ENCODE peak calls at places on chromosomes 13 and 19, in eight cellular contexts. One of them, this sample, is unnamed.

GRCh38 chr13:29594310-29594709 is 1.2 kb downstream of the SLC7A1 start:
- DNase-seq in tibial nerve: peak; percentile 38
- DNase-seq in lower leg skin: no peak
- DNase-seq in transverse colon: peak; percentile 60
- DNase-seq in stomach: peak; percentile 53
- DNase-seq in adrenal gland: peak; percentile 35
- DNase-seq in body of pancreas: peak; percentile 64
- DNase-seq in breast epithelium: peak; percentile 51
- DNase-seq in this sample: peak; percentile 52

GRCh38 chr13:45162194-45162593 is 38.7 kb downstream of the KCTD4 start:
- DNase-seq in lower leg skin: no peak
- DNase-seq in body of pancreas: no peak
- DNase-seq in stomach: no peak
- DNase-seq in breast epithelium: no peak
- DNase-seq in transverse colon: no peak
- DNase-seq in adrenal gland: no peak
- DNase-seq in tibial nerve: no peak
- DNase-seq in this sample: no peak

GRCh38 chr13:40192516-40193257 is 473.8 kb downstream of the FOXO1 start:
- DNase-seq in body of pancreas: no peak
- DNase-seq in adrenal gland: no peak
- DNase-seq in tibial nerve: no peak
- DNase-seq in breast epithelium: peak; percentile 44
- DNase-seq in stomach: no peak
- DNase-seq in transverse colon: no peak
- DNase-seq in lower leg skin: peak; percentile 90
- DNase-seq in this sample: peak; percentile 28

GRCh38 chr19:13604902-13605586 is 98.8 kb upstream of the CACNA1A start:
- DNase-seq in lower leg skin: no peak
- DNase-seq in body of pancreas: no peak
- DNase-seq in tibial nerve: no peak
- DNase-seq in transverse colon: no peak
- DNase-seq in stomach: no peak
- DNase-seq in breast epithelium: no peak
- DNase-seq in adrenal gland: no peak
- DNase-seq in this sample: no peak

GRCh38 chr19:55443045-55443823 is at the start of gene SHISA7:
- DNase-seq in lower leg skin: no peak
- DNase-seq in adrenal gland: no peak
- DNase-seq in body of pancreas: no peak
- DNase-seq in breast epithelium: no peak
- DNase-seq in stomach: no peak
- DNase-seq in transverse colon: no peak
- DNase-seq in tibial nerve: no peak
- DNase-seq in this sample: no peak

GRCh38 chr13:49649244-49649962 is 21.1 kb downstream of the ARL11 start:
- DNase-seq in lower leg skin: no peak
- DNase-seq in adrenal gland: no peak
- DNase-seq in tibial nerve: no peak
- DNase-seq in stomach: no peak
- DNase-seq in breast epithelium: no peak
- DNase-seq in body of pancreas: no peak
- DNase-seq in transverse colon: no peak
- DNase-seq in this sample: no peak

GRCh38 chr19:34226036-34226435 is 28.3 kb upstream of the GARRE1 start:
- DNase-seq in stomach: no peak
- DNase-seq in tibial nerve: no peak
- DNase-seq in body of pancreas: no peak
- DNase-seq in lower leg skin: no peak
- DNase-seq in transverse colon: no peak
- DNase-seq in breast epithelium: no peak
- DNase-seq in adrenal gland: no peak
- DNase-seq in this sample: no peak

GRCh38 chr19:1577929-1578618 is 9.9 kb upstream of the MEX3D start:
- DNase-seq in lower leg skin: no peak
- DNase-seq in tibial nerve: no peak
- DNase-seq in body of pancreas: no peak
- DNase-seq in transverse colon: no peak
- DNase-seq in stomach: no peak
- DNase-seq in adrenal gland: no peak
- DNase-seq in breast epithelium: no peak
- DNase-seq in this sample: no peak

GRCh38 chr13:50291611-50292010 is 276.4 kb downstream of the KCNRG start:
- DNase-seq in body of pancreas: no peak
- DNase-seq in adrenal gland: no peak
- DNase-seq in breast epithelium: no peak
- DNase-seq in stomach: no peak
- DNase-seq in tibial nerve: no peak
- DNase-seq in lower leg skin: no peak
- DNase-seq in transverse colon: no peak
- DNase-seq in this sample: no peak

GRCh38 chr13:98171806-98172569 is 5.1 kb downstream of the RNF113B start:
- DNase-seq in lower leg skin: peak; percentile 87
- DNase-seq in body of pancreas: peak; percentile 26
- DNase-seq in transverse colon: no peak
- DNase-seq in stomach: peak; percentile 44
- DNase-seq in breast epithelium: no peak
- DNase-seq in tibial nerve: peak; percentile 26
- DNase-seq in adrenal gland: peak; percentile 74
- DNase-seq in this sample: peak; percentile 34

GRCh38 chr19:16078759-16079707 is 2.7 kb downstream of the TPM4 start:
- DNase-seq in adrenal gland: peak; percentile 72
- DNase-seq in transverse colon: peak; percentile 77
- DNase-seq in lower leg skin: no peak
- DNase-seq in breast epithelium: peak; percentile 91
- DNase-seq in tibial nerve: peak; percentile 90
- DNase-seq in stomach: peak; percentile 70
- DNase-seq in body of pancreas: peak; percentile 58
- DNase-seq in this sample: peak; percentile 94

DNA sequence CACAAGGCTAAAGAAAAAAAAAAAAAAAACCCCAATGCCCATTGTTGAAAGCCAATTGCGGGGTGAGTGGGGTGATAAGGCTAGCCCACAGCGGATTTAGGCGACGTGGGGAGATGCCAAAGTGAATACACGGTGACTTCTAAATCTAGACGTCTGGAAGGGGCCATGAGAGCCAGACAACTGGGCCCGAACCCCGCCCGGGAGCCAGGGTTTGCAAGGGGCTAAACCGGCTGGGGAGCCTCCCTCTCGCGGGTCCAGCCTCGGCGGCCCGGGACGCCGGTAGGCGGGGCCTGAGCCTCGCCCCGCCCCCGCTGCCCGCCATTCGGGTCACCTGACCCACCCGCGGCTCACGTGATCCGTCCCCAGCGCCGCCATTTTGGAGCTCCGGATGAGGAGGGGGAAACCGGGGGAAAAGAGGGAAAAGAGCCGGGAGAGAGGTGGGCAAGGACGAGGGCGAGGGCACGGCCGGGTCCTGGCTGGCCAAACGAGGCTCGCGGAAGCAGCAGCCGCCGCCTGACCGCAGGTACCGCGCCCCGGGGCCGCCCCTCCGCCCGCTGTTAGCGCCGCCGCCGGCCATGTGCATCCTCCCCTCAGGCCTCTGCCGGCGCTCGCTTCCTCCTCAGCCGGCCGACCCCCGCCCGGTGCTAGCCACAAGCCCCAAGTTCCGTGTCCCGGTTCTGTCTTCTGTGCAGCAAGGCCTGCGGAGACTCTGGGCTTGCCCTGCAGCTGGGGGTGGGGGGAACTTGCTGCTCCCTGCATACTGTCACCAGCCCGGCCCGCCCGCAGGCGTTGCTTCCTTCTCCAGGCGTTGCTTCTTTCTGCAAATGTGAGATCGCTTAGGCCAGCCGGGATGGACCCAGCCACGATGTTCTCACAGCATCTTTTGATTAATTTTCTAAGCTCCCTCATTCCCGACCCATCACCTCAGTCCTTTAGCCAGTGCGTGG is at the start of gene ZNF507:
- DNase-seq in breast epithelium: peak; percentile 67
- DNase-seq in adrenal gland: peak; percentile 83
- DNase-seq in tibial nerve: peak; percentile 76
- DNase-seq in transverse colon: peak; percentile 85
- DNase-seq in lower leg skin: peak; percentile 95
- DNase-seq in body of pancreas: peak; percentile 84
- DNase-seq in stomach: peak; percentile 85
- DNase-seq in this sample: peak; percentile 82
- TF ChIP-seq CTCF in breast epithelium: no peak
- TF ChIP-seq CTCF in adrenal gland: no peak
- TF ChIP-seq CTCF in tibial nerve: no peak
- TF ChIP-seq CTCF in transverse colon: no peak
- TF ChIP-seq CTCF in lower leg skin: no peak
- TF ChIP-seq CTCF in body of pancreas: no peak
- TF ChIP-seq CTCF in stomach: no peak
- TF ChIP-seq CTCF in this sample: no peak

DNA sequence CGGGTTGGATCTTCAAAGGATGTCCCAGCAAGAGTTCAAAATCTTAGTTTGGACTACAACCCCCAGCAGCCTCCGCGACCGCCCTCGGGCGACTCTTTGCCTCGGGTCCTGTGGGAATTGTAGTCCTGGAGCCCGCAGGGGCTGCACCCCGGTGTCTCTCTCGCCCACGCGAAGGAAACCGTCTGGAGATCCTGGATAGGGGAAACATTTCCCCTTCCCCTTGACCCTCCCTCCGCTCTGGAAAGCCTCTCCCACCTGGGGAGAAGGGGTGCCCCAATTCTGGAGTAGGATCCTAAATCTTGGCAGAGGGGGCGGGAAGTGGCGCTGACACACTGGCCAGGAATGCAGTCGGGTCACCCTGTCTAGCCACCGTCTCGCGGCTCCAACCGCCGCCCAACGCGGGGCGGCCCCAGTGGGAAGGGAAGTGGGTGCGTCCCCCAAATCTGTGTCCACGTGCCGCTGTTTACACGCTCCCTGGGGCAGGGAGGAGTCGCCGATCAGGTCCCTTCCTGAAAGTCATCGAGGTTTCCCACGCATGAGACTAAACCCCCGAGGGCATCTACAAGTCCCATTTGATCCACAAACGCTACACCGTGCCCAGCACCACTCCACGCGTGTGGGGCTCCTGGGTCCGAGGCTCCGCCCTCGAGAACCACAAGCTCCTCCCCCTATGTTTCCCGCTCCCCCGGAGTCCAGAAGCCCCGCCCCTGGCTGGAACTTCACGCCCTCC is 731 bp upstream of the PPP1R13L start:
- DNase-seq in tibial nerve: peak; percentile 81
- DNase-seq in lower leg skin: peak; percentile 98
- DNase-seq in stomach: peak; percentile 91
- DNase-seq in adrenal gland: peak; percentile 95
- DNase-seq in breast epithelium: peak; percentile 95
- DNase-seq in body of pancreas: peak; percentile 91
- DNase-seq in transverse colon: peak; percentile 92
- DNase-seq in this sample: peak; percentile 88
- TF ChIP-seq POLR2A in tibial nerve: no peak
- TF ChIP-seq POLR2A in lower leg skin: no peak
- TF ChIP-seq POLR2A in stomach: no peak
- TF ChIP-seq POLR2A in adrenal gland: peak; percentile 41
- TF ChIP-seq POLR2A in breast epithelium: no peak
- TF ChIP-seq POLR2A in body of pancreas: peak; percentile 27
- TF ChIP-seq POLR2A in transverse colon: no peak
- TF ChIP-seq POLR2A in this sample: peak; percentile 42

GRCh38 chr19:47432091-47432490 is 12.8 kb upstream of the MEIS3 start:
- DNase-seq in transverse colon: no peak
- DNase-seq in tibial nerve: no peak
- DNase-seq in adrenal gland: no peak
- DNase-seq in stomach: no peak
- DNase-seq in body of pancreas: no peak
- DNase-seq in lower leg skin: no peak
- DNase-seq in breast epithelium: no peak
- DNase-seq in this sample: no peak

GRCh38 chr19:47427241-47428176 is 8.2 kb upstream of the MEIS3 start:
- DNase-seq in adrenal gland: peak; percentile 74
- DNase-seq in transverse colon: peak; percentile 54
- DNase-seq in lower leg skin: peak; percentile 91
- DNase-seq in tibial nerve: peak; percentile 41
- DNase-seq in body of pancreas: peak; percentile 70
- DNase-seq in breast epithelium: peak; percentile 34
- DNase-seq in stomach: peak; percentile 65
- DNase-seq in this sample: peak; percentile 76

GRCh38 chr19:47430041-47430802 is 10.9 kb upstream of the MEIS3 start:
- DNase-seq in lower leg skin: no peak
- DNase-seq in adrenal gland: peak; percentile 46
- DNase-seq in transverse colon: peak; percentile 64
- DNase-seq in tibial nerve: no peak
- DNase-seq in body of pancreas: peak; percentile 51
- DNase-seq in stomach: peak; percentile 53
- DNase-seq in breast epithelium: no peak
- DNase-seq in this sample: no peak

GRCh38 chr19:47429140-47429793 is 9.9 kb upstream of the MEIS3 start:
- DNase-seq in transverse colon: no peak
- DNase-seq in body of pancreas: no peak
- DNase-seq in stomach: no peak
- DNase-seq in breast epithelium: no peak
- DNase-seq in adrenal gland: no peak
- DNase-seq in tibial nerve: no peak
- DNase-seq in lower leg skin: no peak
- DNase-seq in this sample: no peak

GRCh38 chr19:47428177-47428894 is 9.0 kb upstream of the MEIS3 start:
- DNase-seq in lower leg skin: peak; percentile 96
- DNase-seq in breast epithelium: peak; percentile 93
- DNase-seq in stomach: peak; percentile 73
- DNase-seq in body of pancreas: peak; percentile 84
- DNase-seq in tibial nerve: peak; percentile 73
- DNase-seq in adrenal gland: peak; percentile 91
- DNase-seq in transverse colon: peak; percentile 80
- DNase-seq in this sample: peak; percentile 92
- TF ChIP-seq CTCF in lower leg skin: no peak
- TF ChIP-seq CTCF in breast epithelium: no peak
- TF ChIP-seq CTCF in stomach: no peak
- TF ChIP-seq CTCF in body of pancreas: no peak
- TF ChIP-seq CTCF in tibial nerve: no peak
- TF ChIP-seq CTCF in adrenal gland: no peak
- TF ChIP-seq CTCF in transverse colon: no peak
- TF ChIP-seq CTCF in this sample: no peak

DNA sequence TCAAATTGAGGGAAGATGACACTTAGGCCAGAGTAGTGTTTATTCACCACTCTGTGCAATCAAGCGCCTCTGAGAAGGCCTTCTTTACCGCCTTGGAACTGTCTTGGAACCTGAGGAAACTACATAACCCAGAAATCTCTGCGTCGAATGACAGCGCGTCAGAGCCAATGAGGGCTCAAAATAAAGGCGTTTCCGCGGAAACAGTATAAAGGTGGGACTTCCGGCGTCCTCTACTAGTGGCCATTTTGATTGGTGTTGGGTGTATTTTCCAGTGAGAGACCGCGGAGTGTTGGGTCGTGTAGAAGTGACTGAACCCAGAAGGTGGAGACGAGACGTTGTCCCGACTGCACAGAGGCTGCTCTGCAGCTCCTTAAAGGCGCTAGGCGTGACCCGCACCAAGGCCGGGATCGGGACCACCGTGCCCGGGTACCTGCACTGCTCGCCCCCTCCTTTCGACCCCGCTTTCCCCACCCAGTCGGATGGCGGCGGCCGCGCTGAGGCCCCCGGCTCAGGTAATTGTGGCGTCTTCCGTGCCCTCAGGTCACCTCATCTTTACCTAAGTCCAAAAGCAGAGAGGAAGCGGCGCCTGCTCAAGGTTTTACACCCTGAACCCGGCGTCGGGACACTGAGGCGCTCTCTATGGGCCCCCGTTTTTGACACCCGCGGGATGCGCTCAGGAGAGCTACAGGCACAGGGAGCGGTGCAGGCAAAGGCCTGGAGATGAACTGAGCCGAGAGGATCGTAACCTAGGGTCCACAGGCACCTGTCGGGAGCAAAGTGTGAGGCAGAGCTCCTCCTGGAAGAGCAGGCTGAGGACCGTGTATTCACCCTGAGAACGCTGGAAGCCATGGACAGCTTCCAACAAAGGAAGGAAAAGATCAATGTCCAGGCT is at the start of gene ZNF776:
- DNase-seq in adrenal gland: peak; percentile 91
- DNase-seq in transverse colon: peak; percentile 85
- DNase-seq in breast epithelium: peak; percentile 84
- DNase-seq in tibial nerve: peak; percentile 88
- DNase-seq in stomach: peak; percentile 86
- DNase-seq in lower leg skin: peak; percentile 95
- DNase-seq in body of pancreas: peak; percentile 86
- DNase-seq in this sample: peak; percentile 82
- TF ChIP-seq POLR2A in adrenal gland: peak; percentile 58
- TF ChIP-seq POLR2A in transverse colon: peak; percentile 45
- TF ChIP-seq POLR2A in breast epithelium: no peak
- TF ChIP-seq POLR2A in tibial nerve: no peak
- TF ChIP-seq POLR2A in stomach: no peak
- TF ChIP-seq POLR2A in lower leg skin: no peak
- TF ChIP-seq POLR2A in body of pancreas: peak; percentile 54
- TF ChIP-seq POLR2A in this sample: peak; percentile 6

This sample was measured in uterus.